ENCODE peak calls at places on chromosomes 3 and 15, in nine cellular contexts. P is left ventricle myocardium inferior, T is psoas muscle, S is foreskin keratinocyte, K is neuronal stem cell, H is neural progenitor cell, A is caudate nucleus, I is spleen, R is cardiac muscle cell. Y is an unnamed sample.

GRCh38 chr3:120625199-120625598 is 29.1 kb downstream of the NDUFB4 start:
- DNase-seq in P (no peak), T (no peak), S (no peak), K (no peak), H (no peak), A (no peak), I (no peak), R (no peak), Y (no peak)

GRCh38 chr15:38411902-38412301 is 42.0 kb upstream of the FAM98B start:
- DNase-seq in P (no peak), T (no peak), S (no peak), K (no peak), H (no peak), A (no peak), I (no peak), R (no peak), Y (no peak)

GRCh38 chr15:40106203-40107161 is 2.2 kb downstream of the BMF start:
- DNase-seq in P (peak; percentile 69), T (peak; percentile 70), S (no peak), K (no peak), H (peak; percentile 95), A (no peak), I (peak; percentile 86), R (peak; percentile 68), Y (peak; percentile 73)

GRCh38 chr3:68919000-68919399 is 13.3 kb downstream of the TAFA4 start:
- DNase-seq in P (no peak), T (no peak), S (no peak), K (no peak), H (peak; percentile 47), A (no peak), I (no peak), R (peak; percentile 75), Y (no peak)

GRCh38 chr15:75606711-75607684 is 18.5 kb downstream of the SNUPN start:
- DNase-seq in P (no peak), T (no peak), S (no peak), K (no peak), H (no peak), A (no peak), I (peak; percentile 54), R (no peak), Y (no peak)

GRCh38 chr15:66833803-66834202 is 131.8 kb downstream of the SMAD6 start:
- DNase-seq in P (no peak), T (no peak), S (no peak), K (no peak), H (no peak), A (no peak), I (peak; percentile 18), R (no peak), Y (no peak)

GRCh38 chr3:183477801-183478456 is 49.5 kb upstream of the MCF2L2 start:
- DNase-seq in P (no peak), T (no peak), S (peak; percentile 64), K (no peak), H (no peak), A (no peak), I (no peak), R (no peak), Y (no peak)

GRCh38 chr3:98980915-98981596 is 79.6 kb upstream of the DCBLD2 start:
- DNase-seq in P (no peak), T (no peak), S (peak; percentile 53), K (no peak), H (no peak), A (no peak), I (no peak), R (no peak), Y (no peak)

GRCh38 chr15:58267026-58267425 is 128.8 kb downstream of the AQP9 start:
- DNase-seq in P (no peak), T (no peak), S (peak; percentile 50), K (no peak), H (no peak), A (no peak), I (no peak), R (no peak), Y (no peak)

GRCh38 chr3:126342991-126343661 is 14.1 kb downstream of the KLF15 start:
- DNase-seq in P (no peak), T (peak; percentile 19), S (no peak), K (peak; percentile 17), H (peak; percentile 68), A (no peak), I (peak; percentile 67), R (peak; percentile 20), Y (no peak)

GRCh38 chr3:99578339-99578970 is 59.9 kb upstream of the COL8A1 start:
- DNase-seq in P (no peak), T (no peak), S (no peak), K (no peak), H (no peak), A (no peak), I (no peak), R (no peak), Y (no peak)

GRCh38 chr3:13388816-13389215 is 31.3 kb downstream of the NUP210 start:
- DNase-seq in P (no peak), T (no peak), S (no peak), K (no peak), H (no peak), A (no peak), I (no peak), R (no peak), Y (no peak)

GRCh38 chr3:166284994-166285393 is 447.8 kb upstream of the BCHE start:
- DNase-seq in P (no peak), T (no peak), S (peak; percentile 39), K (no peak), H (no peak), A (no peak), I (no peak), R (no peak), Y (peak; percentile 31)

GRCh38 chr3:42256135-42256819 is 9.7 kb downstream of the CCK start:
- DNase-seq in P (no peak), T (no peak), S (peak; percentile 87), K (no peak), H (no peak), A (no peak), I (no peak), R (no peak), Y (peak; percentile 56)

GRCh38 chr3:144746631-144747030 is 775.0 kb downstream of the DIPK2A start:
- DNase-seq in P (no peak), T (no peak), S (no peak), K (no peak), H (no peak), A (no peak), I (no peak), R (no peak), Y (no peak)

GRCh38 chr15:49242820-49243219 is 72.8 kb downstream of the GALK2 start:
- DNase-seq in P (no peak), T (peak; percentile 24), S (no peak), K (no peak), H (no peak), A (no peak), I (no peak), R (peak; percentile 3), Y (no peak)

GRCh38 chr15:31280037-31280830 is 46.4 kb upstream of the KLF13 start:
- DNase-seq in P (no peak), T (no peak), S (no peak), K (no peak), H (no peak), A (peak; percentile 81), I (peak; percentile 61), R (no peak), Y (no peak)
- H3K27ac ChIP-seq in P (no peak overlapping the region), T (no peak overlapping the region), S (no peak overlapping the region), K (no peak overlapping the region), H (no peak overlapping the region), A (peak overlapping the region; percentile 95), I (no peak overlapping the region), R (no peak overlapping the region), Y (no peak overlapping the region)

GRCh38 chr3:123326531-123326930 is 122.4 kb downstream of the ADCY5 start:
- DNase-seq in P (peak; percentile 12), T (no peak), S (no peak), K (no peak), H (no peak), A (no peak), I (peak; percentile 59), R (no peak), Y (no peak)

GRCh38 chr3:123322866-123323265 is 121.1 kb downstream of the SEC22A start:
- DNase-seq in P (no peak), T (no peak), S (no peak), K (no peak), H (no peak), A (no peak), I (peak; percentile 58), R (no peak), Y (no peak)

GRCh38 chr3:123323781-123324180 is 122.0 kb downstream of the SEC22A start:
- DNase-seq in P (no peak), T (no peak), S (no peak), K (no peak), H (no peak), A (no peak), I (peak; percentile 42), R (no peak), Y (no peak)

GRCh38 chr3:123325766-123326256 is 123.1 kb downstream of the ADCY5 start:
- DNase-seq in P (peak; percentile 12), T (no peak), S (no peak), K (no peak), H (no peak), A (no peak), I (peak; percentile 48), R (no peak), Y (no peak)

DNA sequence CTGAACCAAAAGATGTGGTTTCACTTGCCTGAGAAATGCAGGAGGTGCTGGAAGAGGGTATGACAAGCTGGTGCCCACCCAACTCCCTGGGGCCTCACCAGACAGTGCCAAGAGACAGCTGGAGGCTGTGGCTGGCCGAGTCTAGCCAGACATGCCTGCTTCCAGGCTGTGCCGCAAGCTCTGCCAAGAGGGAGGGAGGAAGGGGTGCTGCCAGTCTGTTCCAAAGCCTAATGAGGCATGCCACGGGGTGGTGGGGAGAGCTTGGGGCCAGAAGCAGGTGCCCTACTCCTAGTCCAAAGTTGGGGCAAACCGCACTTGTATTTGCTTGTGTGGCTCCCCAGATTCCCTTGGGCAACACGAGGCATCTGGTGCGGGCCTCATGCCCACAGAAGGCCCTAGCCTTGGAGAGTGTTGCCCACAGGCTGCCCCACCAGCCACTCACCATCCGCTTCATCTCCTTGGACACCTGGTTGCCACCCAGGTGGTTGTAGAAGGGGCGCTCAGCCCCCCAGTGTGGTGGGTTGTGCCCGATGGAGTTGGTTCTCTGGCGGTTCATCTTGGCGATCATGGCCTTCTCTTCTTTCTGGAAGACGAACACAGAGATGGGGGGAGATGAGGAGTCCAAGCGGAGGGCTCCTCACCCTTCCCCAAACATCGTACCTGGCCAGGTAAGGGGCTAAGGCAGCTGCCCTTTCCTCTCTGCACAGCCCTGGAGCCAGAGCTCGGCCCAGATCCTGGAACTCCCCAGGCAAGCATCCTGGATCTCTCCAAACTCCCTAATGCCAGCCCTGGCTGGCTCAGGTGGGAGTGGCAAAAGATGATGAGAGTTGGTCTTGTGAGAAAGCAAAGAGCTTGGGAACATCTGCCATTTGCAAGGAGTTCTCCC is 123.4 kb downstream of the SEC22A start:
- DNase-seq in P (peak; percentile 41), T (no peak), S (no peak), K (no peak), H (no peak), A (no peak), I (peak; percentile 64), R (no peak), Y (no peak)
- H3K27ac ChIP-seq in P (peak overlapping the region; percentile 54), T (no peak overlapping the region), S (no peak overlapping the region), K (no peak overlapping the region), H (no peak overlapping the region), A (peak overlapping the region; percentile 39), I (no peak overlapping the region), R (no peak overlapping the region), Y (no peak overlapping the region)

GRCh38 chr3:71304261-71304646 is 279.3 kb downstream of the FOXP1 start:
- DNase-seq in P (no peak), T (no peak), S (no peak), K (no peak), H (no peak), A (no peak), I (no peak), R (no peak), Y (no peak)
- H3K27ac ChIP-seq in P (peak overlapping the region; percentile 80), T (no peak overlapping the region), S (no peak overlapping the region), K (no peak overlapping the region), H (peak overlapping the region; percentile 99), A (peak overlapping the region; percentile 89), I (peak overlapping the region; percentile 78), R (peak overlapping the region; percentile 96), Y (no peak overlapping the region)

GRCh38 chr15:41804920-41805666 is 22.8 kb upstream of the JMJD7 start:
- DNase-seq in P (no peak), T (no peak), S (peak; percentile 54), K (no peak), H (no peak), A (no peak), I (no peak), R (no peak), Y (no peak)
- H3K27ac ChIP-seq in P (no peak overlapping the region), T (no peak overlapping the region), S (peak overlapping the region; percentile 93), K (no peak overlapping the region), H (no peak overlapping the region), A (peak overlapping the region; percentile 44), I (no peak overlapping the region), R (peak overlapping the region; percentile 57), Y (peak overlapping the region; percentile 94)

Y was measured in epithelial cell of prostate.